ENCODE peak calls at places on chromosomes 2 and 18, in seven cellular contexts. R, H, W, Q, T, S and I are unnamed samples. For H3K9me3, the result is how much of the 10 kb centered on the place peaks cover.

GRCh38 chr2:128832946-128833560 is 514.4 kb upstream of the HS6ST1 start:
- DNase-seq in R (no peak), H (no peak), W (no peak), Q (no peak), T (no peak), S (no peak), I (no peak)

GRCh38 chr2:56448999-56449431 is 265.2 kb downstream of the CCDC85A start:
- DNase-seq in R (no peak), H (no peak), W (no peak), Q (no peak), T (no peak), S (peak), I (no peak)

GRCh38 chr2:34096552-34097171 is 497.6 kb upstream of the FAM98A start:
- DNase-seq in R (no peak), H (no peak), W (peak), Q (peak), T (no peak), S (peak), I (peak)

GRCh38 chr2:33011941-33012340 is 65.2 kb downstream of the LTBP1 start:
- DNase-seq in R (no peak), H (no peak), W (no peak), Q (no peak), T (no peak), S (no peak), I (no peak)

GRCh38 chr2:162126145-162126926 is 25.7 kb downstream of the GCG start:
- DNase-seq in R (no peak), H (no peak), W (no peak), Q (no peak), T (no peak), S (no peak), I (no peak)

GRCh38 chr2:6992821-6993228 is 75.6 kb downstream of the RNF144A start:
- DNase-seq in R (no peak), H (no peak), W (no peak), Q (no peak), T (no peak), S (no peak), I (no peak)

GRCh38 chr18:6920099-6920955 is 190.8 kb downstream of the ARHGAP28 start:
- DNase-seq in R (no peak), H (no peak), W (peak), Q (no peak), T (no peak), S (peak), I (peak)

GRCh38 chr2:4628931-4629565 is 925.7 kb downstream of the DCDC2C start:
- DNase-seq in R (no peak), H (no peak), W (no peak), Q (no peak), T (no peak), S (no peak), I (no peak)

GRCh38 chr18:7830468-7830867 is 263.4 kb downstream of the PTPRM start:
- DNase-seq in R (no peak), H (no peak), W (no peak), Q (no peak), T (no peak), S (no peak), I (no peak)

GRCh38 chr2:73979021-73979420 is 5.7 kb upstream of the TET3 start:
- DNase-seq in R (no peak), H (no peak), W (no peak), Q (peak), T (no peak), S (no peak), I (no peak)

GRCh38 chr2:10650746-10651145 is 39.0 kb downstream of the NOL10 start:
- DNase-seq in R (no peak), H (no peak), W (no peak), Q (no peak), T (no peak), S (no peak), I (no peak)

GRCh38 chr2:118969025-118969733 is 27.2 kb downstream of the MARCO start:
- DNase-seq in R (no peak), H (no peak), W (no peak), Q (no peak), T (no peak), S (no peak), I (no peak)

GRCh38 chr2:70978388-70979357 is at the start of gene ANKRD53:
- DNase-seq in R (no peak), H (peak), W (no peak), Q (peak), T (peak), S (peak), I (no peak)

GRCh38 chr2:75640621-75641121 is 5.9 kb upstream of the MRPL19 start:
- DNase-seq in R (no peak), H (peak), W (peak), Q (peak), T (no peak), S (peak), I (peak)

GRCh38 chr2:62870966-62871365 is 165.5 kb downstream of the EHBP1 start:
- DNase-seq in R (no peak), H (no peak), W (no peak), Q (no peak), T (no peak), S (no peak), I (no peak)

GRCh38 chr18:5463390-5463789 is 80.4 kb downstream of the EPB41L3 start:
- DNase-seq in R (no peak), H (peak), W (no peak), Q (no peak), T (peak), S (peak), I (no peak)

GRCh38 chr2:227627769-227628168 is 10.5 kb downstream of the SCYGR4 start:
- DNase-seq in R (no peak), H (no peak), W (no peak), Q (no peak), T (no peak), S (no peak), I (no peak)

GRCh38 chr2:201406077-201406662 is 45.1 kb downstream of the TRAK2 start:
- DNase-seq in R (no peak), H (no peak), W (no peak), Q (no peak), T (no peak), S (peak), I (no peak)

GRCh38 chr2:145984541-145984940 is 1464.6 kb upstream of the ZEB2 start:
- DNase-seq in R (no peak), H (no peak), W (no peak), Q (no peak), T (no peak), S (peak), I (no peak)

GRCh38 chr18:71485578-71485977 is 1058.6 kb downstream of the CBLN2 start:
- DNase-seq in R (no peak), H (no peak), W (no peak), Q (no peak), T (no peak), S (no peak), I (peak)

GRCh38 chr2:32632089-32632488 is 4.2 kb downstream of the TTC27 start:
- DNase-seq in R (no peak), H (no peak), W (no peak), Q (no peak), T (no peak), S (no peak), I (peak)

GRCh38 chr2:33126973-33127372 is 180.2 kb downstream of the LTBP1 start:
- DNase-seq in R (no peak), H (no peak), W (no peak), Q (no peak), T (no peak), S (no peak), I (peak)

GRCh38 chr2:127641846-127642510 is 4.0 kb upstream of the GPR17 start:
- DNase-seq in R (peak), H (peak), W (no peak), Q (no peak), T (no peak), S (no peak), I (no peak)

GRCh38 chr2:38514603-38515154 is 88.0 kb downstream of the HNRNPLL start:
- DNase-seq in R (no peak), H (no peak), W (no peak), Q (no peak), T (no peak), S (no peak), I (peak)
- H3K4me3 ChIP-seq in R (no peak), H (no peak), W (no peak), Q (no peak), T (no peak), S (no peak), I (no peak)

GRCh38 chr2:29012211-29012681 is 31.1 kb downstream of the TOGARAM2 start:
- DNase-seq in R (no peak), H (peak), W (no peak), Q (peak), T (no peak), S (peak), I (peak)
- H3K9me3 ChIP-seq in R (under half), H (under half), W (under half), Q (under half), T (under half), S (under half), I (under half)

GRCh38 chr18:3455938-3456685 is 6.1 kb downstream of the TGIF1 start:
- DNase-seq in R (no peak), H (no peak), W (no peak), Q (no peak), T (no peak), S (peak), I (no peak)

GRCh38 chr18:3455090-3455640 is 5.2 kb downstream of the TGIF1 start:
- DNase-seq in R (no peak), H (no peak), W (no peak), Q (no peak), T (no peak), S (no peak), I (no peak)

GRCh38 chr18:3458378-3458777 is 8.4 kb downstream of the TGIF1 start:
- DNase-seq in R (no peak), H (no peak), W (no peak), Q (no peak), T (no peak), S (peak), I (no peak)

GRCh38 chr18:3457261-3457724 is 7.3 kb downstream of the TGIF1 start:
- DNase-seq in R (no peak), H (no peak), W (no peak), Q (no peak), T (no peak), S (peak), I (no peak)

DNA sequence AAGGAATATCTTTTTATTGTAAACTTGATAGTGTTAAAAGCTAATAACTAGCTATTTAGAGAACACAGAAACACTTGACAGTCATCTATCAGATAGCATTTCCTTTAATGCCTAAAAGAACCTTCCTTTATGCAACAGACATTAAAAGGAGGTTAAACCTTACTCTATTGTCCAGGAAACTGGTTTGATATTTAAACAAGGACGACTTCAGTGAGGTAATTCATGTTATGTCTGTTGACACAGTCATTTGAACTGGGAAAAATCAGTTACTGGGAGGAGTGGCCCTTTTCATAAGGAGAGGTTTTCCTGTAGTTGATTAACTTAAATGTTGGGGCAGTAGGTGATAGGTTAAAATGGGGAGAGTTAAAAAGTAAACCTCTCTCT is 6.7 kb downstream of the TGIF1 start:
- DNase-seq in R (no peak), H (no peak), W (no peak), Q (no peak), T (no peak), S (peak), I (no peak)
- H3K4me3 ChIP-seq in R (no peak), H (no peak), W (peak), Q (no peak), T (no peak), S (no peak), I (no peak)

GRCh38 chr18:35306588-35307250 is 16.7 kb upstream of the ZSCAN30 start:
- DNase-seq in R (no peak), H (no peak), W (no peak), Q (no peak), T (no peak), S (no peak), I (no peak)
- H3K9me3 ChIP-seq in R (half or more), H (under half), W (half or more), Q (half or more), T (under half), S (under half), I (half or more)

DNA sequence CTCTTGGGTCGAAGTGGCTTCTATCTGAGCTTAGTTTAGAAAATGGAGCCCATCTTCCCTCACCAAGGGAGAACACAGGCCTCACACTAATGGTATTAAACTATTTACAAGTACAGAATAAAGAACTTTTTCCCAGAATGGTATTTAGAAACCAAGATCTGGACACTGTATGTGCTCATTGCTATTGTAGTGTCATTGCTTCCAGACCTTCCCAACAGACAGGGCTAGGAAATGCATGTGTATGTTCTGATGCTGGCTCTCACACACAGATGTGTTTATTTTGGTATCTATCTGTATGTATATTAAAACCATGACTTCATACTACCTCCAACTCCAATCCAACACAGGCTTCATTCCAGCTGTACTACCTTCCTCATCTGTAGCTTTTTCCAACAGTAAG is 8.0 kb downstream of the COX5B start:
- DNase-seq in R (no peak), H (no peak), W (no peak), Q (no peak), T (no peak), S (no peak), I (no peak)
- H3K4me3 ChIP-seq in R (no peak), H (no peak), W (no peak), Q (no peak), T (no peak), S (no peak), I (no peak)

DNA sequence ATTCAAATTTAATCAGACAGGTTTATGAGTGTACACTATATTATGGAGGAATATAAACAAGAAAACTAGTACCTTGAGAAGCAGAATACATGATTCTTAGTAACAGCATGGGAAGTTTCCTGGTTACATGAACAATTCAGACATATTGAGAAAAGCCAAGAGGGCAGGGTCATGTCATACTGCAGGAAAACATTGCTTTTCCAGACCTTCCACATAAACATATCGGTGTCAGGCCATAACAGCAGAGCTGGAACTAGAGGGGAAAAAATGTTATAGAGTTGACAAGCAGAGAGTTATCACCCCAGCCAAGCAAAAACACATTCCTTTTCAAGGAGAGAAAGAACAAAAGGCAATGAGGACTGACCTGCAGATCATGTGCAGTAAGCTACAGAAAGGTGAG is 74.7 kb upstream of the ZNF236 start:
- DNase-seq in R (no peak), H (no peak), W (no peak), Q (no peak), T (no peak), S (no peak), I (no peak)
- H3K9me3 ChIP-seq in R (under half), H (under half), W (under half), Q (under half), T (under half), S (under half), I (under half)